ENCODE peak calls at places on chromosomes 11 and 22, in four cellular contexts. L is GM12878, J is K562, B is SK-N-SH. C is an unnamed sample.

GRCh38 chr22:36423461-36424404 is 36.0 kb upstream of the MYH9 start:
- DNase-seq in L (no peak), J (peak), B (no peak), C (peak)

GRCh38 chr11:118820412-118821357 is 29.7 kb upstream of the DDX6 start:
- DNase-seq in L (peak), J (no peak), B (peak), C (no peak)

GRCh38 chr11:108727665-108728064 is 62.8 kb downstream of the DDX10 start:
- DNase-seq in L (no peak), J (no peak), B (no peak), C (no peak)

GRCh38 chr11:44708063-44708462 is 18.7 kb upstream of the TSPAN18 start:
- DNase-seq in L (no peak), J (no peak), B (no peak), C (no peak)

GRCh38 chr22:44682556-44683168 is 19.3 kb upstream of the PRR5 start:
- DNase-seq in L (no peak), J (no peak), B (no peak), C (no peak)

GRCh38 chr11:35165416-35166368 is 26.7 kb downstream of the CD44 start:
- DNase-seq in L (peak), J (no peak), B (no peak), C (peak)

GRCh38 chr22:48084041-48084748 is 1321.7 kb downstream of the TBC1D22A start:
- DNase-seq in L (peak), J (no peak), B (no peak), C (no peak)

GRCh38 chr22:29625090-29625825 is 21.8 kb downstream of the NF2 start:
- DNase-seq in L (no peak), J (peak), B (peak), C (peak)

GRCh38 chr11:70531281-70532065 is 133.1 kb downstream of the CTTN start:
- DNase-seq in L (no peak), J (no peak), B (peak), C (no peak)

DNA sequence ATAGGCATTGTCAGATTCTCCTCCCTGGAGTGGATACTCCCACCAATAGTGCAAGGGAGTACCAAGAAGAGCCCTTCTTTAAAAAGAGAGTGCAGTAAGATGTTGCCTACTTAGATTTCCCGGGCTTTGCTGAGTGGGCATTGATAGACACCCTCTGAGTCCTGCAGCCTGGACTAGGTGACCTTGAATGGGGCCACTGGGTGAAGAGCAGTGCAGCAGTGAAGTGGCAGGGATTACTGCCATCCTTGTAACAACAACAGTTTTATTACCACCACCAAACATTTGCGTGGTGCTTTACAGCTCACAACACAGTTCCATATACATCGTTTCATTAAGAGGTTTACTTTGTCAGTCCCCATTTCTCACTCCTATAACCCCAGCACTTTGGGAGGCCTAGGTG is 59.4 kb downstream of the MICAL2 start:
- DNase-seq in L (no peak), J (no peak), B (no peak), C (no peak)
- TF ChIP-seq RAD21 in L (no peak), J (no peak), B (no peak), C (no peak)

GRCh38 chr22:39351689-39352214 is 2.0 kb downstream of the SYNGR1 start:
- DNase-seq in L (peak), J (no peak), B (no peak), C (peak)
- TF ChIP-seq RAD21 in L (no peak), J (no peak), B (no peak), C (no peak)

GRCh38 chr11:114284914-114285313 is 11.3 kb upstream of the NNMT start:
- DNase-seq in L (no peak), J (no peak), B (no peak), C (no peak)

GRCh38 chr11:114282488-114282887 is 13.7 kb upstream of the NNMT start:
- DNase-seq in L (no peak), J (no peak), B (no peak), C (no peak)

GRCh38 chr11:114281388-114281956 is 14.7 kb upstream of the NNMT start:
- DNase-seq in L (no peak), J (no peak), B (no peak), C (no peak)

GRCh38 chr11:114284021-114284420 is 12.2 kb upstream of the NNMT start:
- DNase-seq in L (no peak), J (no peak), B (peak), C (no peak)

DNA sequence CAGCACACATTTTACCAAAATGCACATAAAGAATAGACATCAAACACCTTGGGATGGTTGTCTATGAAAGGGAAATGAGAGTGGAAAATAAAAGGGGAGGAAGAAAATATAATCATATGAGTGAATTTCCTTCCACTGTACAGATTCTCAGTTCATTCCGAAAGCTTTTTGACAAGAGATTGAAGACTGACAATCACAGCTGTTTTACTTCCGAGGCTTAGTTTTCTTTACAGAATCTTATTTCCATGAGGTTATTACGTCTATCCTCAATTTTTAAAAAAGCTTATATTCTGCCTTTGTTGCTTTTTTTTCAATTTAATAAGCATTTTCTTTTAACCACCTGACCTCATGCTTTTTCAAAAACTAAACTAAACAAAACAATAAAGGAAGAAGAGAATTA is 12.8 kb upstream of the NNMT start:
- DNase-seq in L (no peak), J (no peak), B (no peak), C (no peak)
- TF ChIP-seq RAD21 in L (no peak), J (no peak), B (no peak), C (no peak)

DNA sequence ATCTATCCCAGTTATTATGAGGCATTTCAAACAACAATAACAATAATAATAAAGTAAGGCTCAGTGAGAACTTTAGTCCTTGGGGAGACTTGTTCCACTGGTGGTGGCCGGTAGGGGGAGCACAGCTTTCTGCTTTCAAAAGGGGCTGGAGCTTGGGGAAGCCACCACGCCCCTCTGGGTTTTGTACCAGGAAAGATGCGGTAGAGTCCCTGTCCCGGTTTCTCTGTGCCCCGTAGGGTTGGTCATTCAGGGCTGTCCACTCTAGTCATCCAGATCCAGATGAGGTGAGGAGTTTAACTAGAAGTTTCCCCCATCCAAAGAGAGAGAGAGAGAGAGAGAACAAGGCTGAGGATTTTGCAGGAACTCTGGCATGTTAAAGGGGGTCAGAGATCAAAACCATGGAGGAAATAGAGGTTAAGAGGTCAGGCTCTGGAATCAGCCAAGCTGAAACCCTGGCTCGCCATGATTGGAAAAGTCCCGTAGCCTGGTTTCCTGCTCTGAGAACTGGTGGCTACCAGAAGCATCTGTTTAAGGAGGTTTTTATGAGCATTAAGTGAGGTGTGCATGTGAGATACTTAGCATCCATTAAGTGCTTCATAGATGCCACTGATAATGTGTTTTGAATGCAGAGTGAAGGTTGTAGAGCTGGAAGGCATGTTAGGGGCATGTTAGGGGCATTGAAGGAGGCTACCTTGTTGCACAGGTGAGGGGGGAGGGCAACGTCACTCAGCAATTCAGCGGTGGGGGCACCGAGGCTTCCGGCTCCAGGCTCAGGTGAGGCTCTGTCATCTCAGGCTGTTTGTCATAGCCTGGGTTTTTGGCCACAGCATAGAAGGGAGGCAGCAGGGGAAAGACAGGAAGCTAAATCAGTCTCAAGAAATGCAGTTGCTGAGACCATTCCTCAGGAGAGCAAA is 298.7 kb downstream of the NTM start:
- DNase-seq in L (no peak), J (peak), B (peak), C (peak)
- TF ChIP-seq RAD21 in L (no peak), J (no peak), B (no peak), C (no peak)

GRCh38 chr22:27431896-27432295 is 369.7 kb downstream of the MN1 start:
- DNase-seq in L (no peak), J (no peak), B (no peak), C (peak)

GRCh38 chr22:27435839-27436581 is 365.5 kb downstream of the MN1 start:
- DNase-seq in L (no peak), J (no peak), B (peak), C (peak)

GRCh38 chr22:27430799-27431480 is 370.6 kb downstream of the MN1 start:
- DNase-seq in L (no peak), J (no peak), B (no peak), C (no peak)

GRCh38 chr22:27434898-27435297 is 366.7 kb downstream of the MN1 start:
- DNase-seq in L (no peak), J (no peak), B (no peak), C (no peak)

DNA sequence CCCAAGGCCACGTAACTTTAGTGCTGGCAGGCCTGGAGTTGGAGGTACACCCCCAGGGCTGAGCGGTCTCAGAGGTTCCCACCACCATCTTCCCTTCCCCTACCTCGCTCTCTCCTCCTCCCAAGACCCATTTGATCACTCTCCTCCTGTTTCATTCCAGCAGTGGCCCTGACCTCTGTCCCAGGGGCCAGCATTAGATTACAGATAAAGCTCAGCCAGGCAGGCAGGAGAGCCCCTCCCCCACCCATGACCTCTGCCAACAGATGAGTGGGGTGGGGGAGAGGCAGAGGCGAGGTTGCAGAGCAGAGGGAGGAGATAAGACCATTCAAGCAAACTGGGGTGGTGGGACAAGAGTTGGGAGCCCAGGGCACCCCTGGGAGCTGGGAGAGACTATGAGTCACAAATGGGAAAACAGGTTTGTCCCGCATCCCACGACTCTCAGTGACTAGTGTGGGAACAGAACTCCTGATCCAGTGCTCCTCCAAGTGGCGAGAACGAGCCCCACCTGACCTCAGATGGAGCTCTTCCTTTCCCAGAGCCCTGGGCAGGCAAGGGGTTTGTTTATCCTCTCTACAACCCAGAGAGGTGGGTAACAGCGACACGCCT is 367.9 kb downstream of the MN1 start:
- DNase-seq in L (no peak), J (no peak), B (no peak), C (peak)
- TF ChIP-seq RAD21 in L (no peak), J (no peak), B (no peak), C (no peak)

DNA sequence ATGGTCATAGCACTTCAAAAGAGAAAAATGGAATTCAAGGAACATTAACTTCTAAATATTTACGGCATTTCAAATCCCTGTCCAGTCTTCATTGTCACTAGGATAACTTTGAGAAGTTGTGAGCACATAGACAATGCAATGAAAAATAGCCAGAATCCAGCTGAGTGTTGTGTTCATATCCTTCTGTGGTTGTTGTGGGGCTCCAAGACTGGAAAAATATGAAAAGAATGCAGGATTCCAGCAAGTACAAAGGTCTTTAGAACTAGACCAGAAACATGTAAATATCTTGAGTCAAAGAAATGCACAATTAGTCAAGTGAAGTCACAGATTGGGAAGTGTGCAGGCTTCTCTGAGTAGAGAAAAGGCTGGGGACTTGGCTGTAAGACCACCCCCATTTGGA is 68.7 kb downstream of the WT1 start:
- DNase-seq in L (no peak), J (no peak), B (no peak), C (no peak)
- TF ChIP-seq RAD21 in L (no peak), J (no peak), B (no peak), C (no peak)